ENCODE peak calls at places on chromosomes 3 and 15, in six cellular contexts. H is NCI-H2171; S is neural crest cell; U is NB4; T is activated T-helper 2 cell treated with anti-CD3 and anti-CD28 coated beads, Interferon-gamma antibody, Interleukin-2, Interleukin-4, amounts not matched to agents 10 μg/mL and 5 μg/mL and 100 μg/mL, durations not matched to agents 14 hours and 24 hours and 36 hours; O is GM23338. V is an unnamed sample.

GRCh38 chr3:146164951-146165350 is 4.0 kb upstream of the PLOD2 start:
- DNase-seq in H (no peak), S (no peak), U (no peak), T (no peak), O (no peak), V (no peak)

GRCh38 chr3:11770477-11771381 is 76.0 kb downstream of the TAMM41 start:
- DNase-seq in H (peak), S (peak), U (peak), T (peak), O (peak), V (peak)

GRCh38 chr15:36265422-36265821 is 314.0 kb upstream of the CDIN1 start:
- DNase-seq in H (no peak), S (no peak), U (no peak), T (no peak), O (no peak), V (no peak)

GRCh38 chr15:99546436-99547100 is 19.2 kb upstream of the MEF2A start:
- DNase-seq in H (no peak), S (no peak), U (no peak), T (no peak), O (no peak), V (no peak)

GRCh38 chr3:140447991-140448390 is 229.9 kb upstream of the TRIM42 start:
- DNase-seq in H (no peak), S (no peak), U (no peak), T (no peak), O (no peak), V (no peak)

GRCh38 chr3:46759239-46760152 is 41.8 kb upstream of the PRSS50 start:
- DNase-seq in H (no peak), S (no peak), U (no peak), T (no peak), O (peak), V (no peak)

GRCh38 chr3:80331768-80332167 is 564.0 kb upstream of the ROBO1 start:
- DNase-seq in H (no peak), S (no peak), U (no peak), T (no peak), O (no peak), V (no peak)

GRCh38 chr3:51145811-51146585 is 239.1 kb upstream of the MANF start:
- DNase-seq in H (no peak), S (no peak), U (no peak), T (no peak), O (no peak), V (no peak)

GRCh38 chr3:15339786-15340215 is 7.4 kb upstream of the SH3BP5 start:
- DNase-seq in H (no peak), S (no peak), U (peak), T (no peak), O (no peak), V (no peak)

GRCh38 chr3:124611520-124611919 is 118.7 kb upstream of the UMPS start:
- DNase-seq in H (no peak), S (no peak), U (no peak), T (no peak), O (no peak), V (peak)

GRCh38 chr15:85976986-85977385 is 102.7 kb upstream of the AGBL1 start:
- DNase-seq in H (no peak), S (no peak), U (no peak), T (no peak), O (no peak), V (no peak)

GRCh38 chr3:83403927-83404326 is 1554.9 kb upstream of the CADM2 start:
- DNase-seq in H (no peak), S (no peak), U (no peak), T (no peak), O (no peak), V (no peak)

GRCh38 chr3:120432105-120432860 is 18.5 kb downstream of the FSTL1 start:
- DNase-seq in H (no peak), S (no peak), U (no peak), T (no peak), O (peak), V (no peak)

GRCh38 chr3:46221936-46222335 is 13.8 kb upstream of the CCR1 start:
- DNase-seq in H (no peak), S (no peak), U (no peak), T (no peak), O (no peak), V (no peak)

GRCh38 chr3:196778755-196779154 is 39.1 kb downstream of the PAK2 start:
- DNase-seq in H (no peak), S (no peak), U (no peak), T (no peak), O (no peak), V (no peak)

GRCh38 chr15:98889930-98890695 is 117.5 kb downstream of the PGPEP1L start:
- DNase-seq in H (no peak), S (no peak), U (peak), T (no peak), O (no peak), V (no peak)

GRCh38 chr15:88678755-88679154 is 39.9 kb downstream of the ISG20 start:
- DNase-seq in H (no peak), S (no peak), U (no peak), T (no peak), O (no peak), V (no peak)

V was measured in HuH-7.